ENCODE peak calls at places on chromosomes 2 and 18, in ten cellular contexts. L, T, J, K, B, I, W, H, F and X are unnamed samples.

GRCh38 chr2:181318504-181319280 is 138.5 kb upstream of the ITGA4 start:
- DNase-seq in F (no peak), K (no peak), T (no peak), J (no peak), B (no peak), H (no peak), L (no peak), W (no peak), I (no peak), X (no peak)

GRCh38 chr18:35662293-35663062 is 80.9 kb downstream of the GALNT1 start:
- DNase-seq in W (no peak), T (no peak), J (no peak), H (no peak), I (no peak), B (no peak), F (no peak), L (no peak), K (no peak), X (no peak)

GRCh38 chr2:112768432-112768831 is 4.0 kb upstream of the CKAP2L start:
- DNase-seq in F (peak), T (no peak), I (no peak), H (no peak), L (peak), W (no peak), K (peak), B (peak), J (no peak), X (no peak)

GRCh38 chr2:190701586-190701985 is 52.7 kb downstream of the NAB1 start:
- DNase-seq in L (no peak), J (no peak), H (no peak), T (no peak), F (no peak), B (no peak), W (no peak), I (no peak), K (no peak), X (no peak)

GRCh38 chr2:169928463-169928864 is 101.2 kb downstream of the UBR3 start:
- DNase-seq in J (no peak), I (no peak), F (peak), T (no peak), L (peak), K (peak), B (peak), W (no peak), H (no peak), X (no peak)

GRCh38 chr18:34767601-34768027 is 57.5 kb downstream of the DTNA start:
- DNase-seq in T (no peak), I (no peak), L (peak), K (peak), H (no peak), W (no peak), J (no peak), B (peak), F (peak), X (no peak)

GRCh38 chr2:27370816-27371620 is 602 bp downstream of the SNX17 start:
- DNase-seq in L (peak), I (no peak), F (peak), J (no peak), H (peak), T (no peak), K (no peak), W (no peak), B (peak), X (no peak)

GRCh38 chr2:38178142-38178541 is 102.2 kb upstream of the CYP1B1 start:
- DNase-seq in H (peak), B (no peak), K (no peak), L (peak), W (no peak), I (peak), F (peak), T (no peak), J (no peak), X (no peak)

GRCh38 chr18:48992133-48992532 is 41.4 kb upstream of the SMAD7 start:
- DNase-seq in L (no peak), J (no peak), B (no peak), I (no peak), K (no peak), F (no peak), W (no peak), H (no peak), T (peak), X (no peak)

GRCh38 chr2:25245141-25245540 is 76.8 kb upstream of the POMC start:
- DNase-seq in H (no peak), F (no peak), J (no peak), I (no peak), L (no peak), T (peak), W (no peak), B (no peak), K (no peak), X (no peak)
- H3K4me3 ChIP-seq in H (no peak), F (no peak), J (no peak), I (no peak), L (no peak), T (no peak), W (no peak), B (no peak), K (no peak), X (no peak)

GRCh38 chr2:30237346-30238142 is 6.2 kb downstream of the LBH start:
- DNase-seq in J (no peak), W (no peak), I (no peak), H (no peak), F (peak), B (no peak), T (peak), L (peak), K (no peak), X (no peak)

GRCh38 chr2:30240162-30240696 is 8.9 kb downstream of the LBH start:
- DNase-seq in L (no peak), H (no peak), F (no peak), T (no peak), I (no peak), K (no peak), J (no peak), B (no peak), W (no peak), X (no peak)

GRCh38 chr2:30238143-30238800 is 6.9 kb downstream of the LBH start:
- DNase-seq in W (no peak), I (no peak), F (no peak), K (no peak), J (no peak), H (no peak), T (peak), B (no peak), L (no peak), X (no peak)

GRCh38 chr2:30236591-30237245 is 5.4 kb downstream of the LBH start:
- DNase-seq in L (no peak), J (no peak), B (no peak), F (no peak), K (no peak), H (no peak), I (no peak), T (peak), W (no peak), X (no peak)

GRCh38 chr2:30239308-30240161 is 8.2 kb downstream of the LBH start:
- DNase-seq in J (no peak), L (peak), H (peak), I (peak), K (no peak), B (peak), T (peak), F (peak), W (no peak), X (peak)
- TF ChIP-seq CTCF in J (peak), L (peak), H (peak), I (peak), K (peak), B (peak), T (peak), F (peak), W (peak), X (peak)

DNA sequence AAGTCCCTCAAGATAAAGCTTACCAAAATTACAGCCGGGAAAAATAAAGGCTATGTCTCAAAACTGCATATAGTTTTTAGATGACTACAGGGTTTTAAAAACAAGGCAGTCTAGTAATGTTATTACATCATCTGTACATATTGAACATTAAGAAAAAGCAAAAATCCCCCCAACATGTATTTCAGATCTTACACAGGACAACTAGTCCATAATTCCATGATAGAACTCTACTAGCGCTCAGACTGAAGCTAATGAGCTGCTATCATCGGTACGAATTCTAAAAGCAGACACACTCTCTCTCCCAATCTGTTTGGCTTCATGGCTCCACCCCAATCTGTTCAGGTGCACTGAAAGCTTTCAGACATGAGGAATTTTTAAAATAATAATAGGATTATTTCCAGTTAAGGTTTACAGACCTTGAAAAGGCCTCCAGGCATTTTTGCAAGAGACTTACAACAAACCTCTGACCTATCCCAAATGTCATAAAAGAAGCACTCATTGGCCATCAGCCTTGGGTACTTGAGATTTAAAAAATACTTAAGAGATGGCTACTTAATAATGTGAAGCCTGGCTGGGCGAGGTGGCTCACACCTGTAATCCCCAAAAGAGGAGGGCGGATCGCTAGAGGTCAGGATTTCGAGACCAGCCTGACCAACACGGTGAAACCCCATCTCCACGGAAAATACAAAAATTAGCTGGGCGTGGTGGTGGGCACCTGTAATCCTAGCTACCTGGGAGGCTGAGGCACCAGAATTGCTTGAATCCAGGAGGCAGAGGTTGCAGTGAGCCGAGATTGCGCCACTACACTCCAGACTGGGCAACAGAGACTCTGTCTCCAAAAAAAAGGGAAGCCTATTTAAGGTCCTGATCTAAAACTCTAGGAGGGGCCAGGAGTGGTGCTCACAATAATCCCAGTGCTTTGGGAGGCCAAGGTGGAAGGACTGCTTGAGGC is 2.0 kb downstream of the NPC1 start:
- DNase-seq in K (no peak), B (no peak), I (peak), T (no peak), W (no peak), H (no peak), L (no peak), J (no peak), F (no peak), X (no peak)
- H3K4me3 ChIP-seq in K (peak), B (no peak), I (peak), T (no peak), W (peak), H (peak), L (no peak), J (peak), F (peak), X (peak)

GRCh38 chr2:230161180-230161579 is 58.6 kb downstream of the SP110 start:
- DNase-seq in I (no peak), B (peak), W (no peak), H (no peak), K (peak), F (peak), T (no peak), J (no peak), L (peak), X (no peak)
- TF ChIP-seq CTCF in I (no peak), B (no peak), W (no peak), H (no peak), K (no peak), F (no peak), T (no peak), J (no peak), L (no peak), X (no peak)

GRCh38 chr2:207334309-207334630 is 168.5 kb upstream of the KLF7 start:
- DNase-seq in K (no peak), J (no peak), W (no peak), B (no peak), I (no peak), T (no peak), L (no peak), F (no peak), H (no peak), X (no peak)
- H3K4me3 ChIP-seq in K (peak), J (no peak), W (peak), B (peak), I (peak), T (no peak), L (peak), F (peak), H (peak), X (peak)

GRCh38 chr2:1047485-1047884 is 96.8 kb downstream of the SNTG2 start:
- DNase-seq in B (no peak), F (peak), W (no peak), H (no peak), L (peak), I (no peak), J (no peak), K (no peak), T (no peak), X (no peak)
- TF ChIP-seq CTCF in B (no peak), F (no peak), W (no peak), H (no peak), L (peak), I (no peak), J (no peak), K (peak), T (no peak), X (no peak)

GRCh38 chr2:118856330-118856977 is 9.0 kb upstream of the EN1 start:
- DNase-seq in F (no peak), L (no peak), I (no peak), W (no peak), K (no peak), H (no peak), J (no peak), B (no peak), T (no peak), X (no peak)
- H3K4me3 ChIP-seq in F (no peak), L (no peak), I (no peak), W (no peak), K (no peak), H (no peak), J (no peak), B (no peak), T (no peak), X (no peak)

DNA sequence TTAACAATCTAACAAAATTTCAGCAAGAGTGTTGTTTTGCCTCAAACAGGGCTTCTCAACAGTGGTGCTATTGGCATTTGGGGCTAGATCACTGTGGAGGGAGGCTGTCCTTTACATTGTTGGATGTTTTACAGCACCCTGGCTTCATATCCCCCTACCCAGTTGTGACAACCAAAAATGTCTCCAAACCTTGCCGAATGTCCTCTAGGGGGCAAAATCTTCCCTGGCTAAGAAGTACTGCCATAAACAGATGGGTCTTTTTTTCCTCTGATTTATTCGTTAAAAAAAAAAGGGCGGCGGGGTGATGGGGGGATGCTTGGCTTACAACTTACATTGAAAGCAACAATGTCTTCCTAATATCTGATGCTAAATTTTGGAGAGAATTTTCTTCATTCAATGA is 207.6 kb upstream of the CCDC150 start:
- DNase-seq in B (peak), J (no peak), T (no peak), H (no peak), K (peak), W (no peak), I (no peak), F (peak), L (peak), X (no peak)
- TF ChIP-seq CTCF in B (peak), J (no peak), T (peak), H (no peak), K (peak), W (no peak), I (peak), F (peak), L (peak), X (peak)

GRCh38 chr2:159793265-159793664 is 4.7 kb downstream of the CD302 start:
- DNase-seq in F (no peak), T (no peak), I (no peak), J (no peak), B (no peak), K (no peak), L (no peak), W (no peak), H (no peak), X (no peak)

GRCh38 chr2:159797468-159798375 is at the start of gene CD302:
- DNase-seq in H (peak), F (peak), J (peak), W (peak), B (peak), I (peak), T (peak), L (peak), K (peak), X (no peak)

GRCh38 chr2:159798376-159798724 is 342 bp upstream of the CD302 start:
- DNase-seq in F (no peak), L (no peak), T (no peak), B (no peak), J (no peak), I (no peak), K (no peak), H (no peak), W (no peak), X (no peak)

GRCh38 chr2:159799833-159800232 is 1.8 kb upstream of the CD302 start:
- DNase-seq in L (no peak), T (no peak), F (no peak), K (no peak), H (no peak), B (no peak), W (no peak), I (no peak), J (no peak), X (no peak)

DNA sequence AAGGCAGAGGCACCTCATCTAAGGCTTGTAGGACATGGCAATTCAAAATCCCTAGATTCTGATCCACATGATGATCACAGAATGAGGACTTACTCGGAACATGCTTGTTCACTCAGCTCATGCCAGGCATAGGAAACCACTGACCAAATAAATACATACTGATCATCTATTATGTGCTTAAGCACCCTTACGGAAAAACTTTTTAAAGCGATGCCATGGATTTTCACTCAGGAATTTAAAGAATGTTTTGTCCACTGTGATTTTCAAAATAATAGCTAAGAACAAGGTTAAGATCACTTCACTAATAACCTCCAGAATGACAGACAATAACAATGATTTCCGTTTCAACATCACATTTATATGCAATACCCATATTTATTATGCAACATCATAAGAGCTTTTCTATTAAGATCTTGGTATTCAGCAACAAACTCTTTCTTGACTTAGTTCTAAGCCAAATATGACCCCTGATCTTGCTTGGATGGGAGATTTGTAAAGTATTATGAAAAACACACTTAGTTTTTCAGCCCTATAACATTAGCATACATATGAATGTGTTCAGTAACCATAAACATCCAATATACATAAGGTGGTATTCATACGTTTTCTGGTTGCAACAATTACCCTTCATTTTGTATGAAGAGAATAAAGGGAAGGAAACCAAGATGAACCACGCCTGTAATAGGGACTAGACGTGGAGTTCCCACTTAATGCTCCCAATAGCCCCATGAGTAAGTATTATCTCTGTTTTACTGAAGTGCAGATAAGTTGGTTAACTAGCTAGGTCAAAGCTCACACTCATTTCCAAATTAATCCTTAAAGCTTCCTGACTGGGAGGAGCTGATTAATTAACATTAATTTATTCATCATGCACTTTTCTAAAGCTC is 2.0 kb downstream of the CD302 start:
- DNase-seq in K (no peak), T (no peak), B (no peak), I (no peak), F (no peak), L (no peak), H (no peak), J (no peak), W (no peak), X (no peak)
- H3K4me3 ChIP-seq in K (no peak), T (no peak), B (no peak), I (peak), F (no peak), L (no peak), H (peak), J (peak), W (no peak), X (no peak)